ENCODE peak calls at places on chromosomes 5 and 9, in six cellular contexts. One of them, this sample, is unnamed.

GRCh38 chr9:90307177-90307833 is 335.3 kb downstream of the DIRAS2 start:
- DNase-seq in H1: no peak
- DNase-seq in psoas muscle: no peak
- DNase-seq in Peyer's patch: no peak
- DNase-seq in heart right ventricle: no peak
- DNase-seq in WERI-Rb-1: no peak
- DNase-seq in this sample: peak

GRCh38 chr5:69512740-69513260 is 20.2 kb downstream of the OCLN start:
- DNase-seq in H1: no peak
- DNase-seq in WERI-Rb-1: no peak
- DNase-seq in Peyer's patch: no peak
- DNase-seq in heart right ventricle: no peak
- DNase-seq in psoas muscle: no peak
- DNase-seq in this sample: no peak

GRCh38 chr9:109317979-109318671 is 2.7 kb downstream of the EPB41L4B start:
- DNase-seq in psoas muscle: no peak
- DNase-seq in WERI-Rb-1: no peak
- DNase-seq in H1: peak
- DNase-seq in Peyer's patch: no peak
- DNase-seq in heart right ventricle: no peak
- DNase-seq in this sample: no peak

GRCh38 chr9:116592926-116593325 is 94.2 kb upstream of the TRIM32 start:
- DNase-seq in heart right ventricle: no peak
- DNase-seq in psoas muscle: no peak
- DNase-seq in H1: no peak
- DNase-seq in Peyer's patch: no peak
- DNase-seq in WERI-Rb-1: no peak
- DNase-seq in this sample: no peak

GRCh38 chr9:105281926-105282325 is 37.5 kb downstream of the SLC44A1 start:
- DNase-seq in WERI-Rb-1: peak
- DNase-seq in Peyer's patch: no peak
- DNase-seq in H1: no peak
- DNase-seq in psoas muscle: no peak
- DNase-seq in heart right ventricle: no peak
- DNase-seq in this sample: no peak

GRCh38 chr9:114754574-114754973 is 51.3 kb downstream of the TNFSF15 start:
- DNase-seq in heart right ventricle: no peak
- DNase-seq in Peyer's patch: no peak
- DNase-seq in WERI-Rb-1: no peak
- DNase-seq in psoas muscle: no peak
- DNase-seq in H1: no peak
- DNase-seq in this sample: no peak

GRCh38 chr9:109766351-109766750 is 13.6 kb upstream of the PALM2AKAP2 start:
- DNase-seq in Peyer's patch: no peak
- DNase-seq in heart right ventricle: no peak
- DNase-seq in H1: no peak
- DNase-seq in WERI-Rb-1: no peak
- DNase-seq in psoas muscle: no peak
- DNase-seq in this sample: no peak

GRCh38 chr5:111394580-111394979 is 117.8 kb downstream of the STARD4 start:
- DNase-seq in psoas muscle: no peak
- DNase-seq in Peyer's patch: no peak
- DNase-seq in heart right ventricle: no peak
- DNase-seq in H1: no peak
- DNase-seq in WERI-Rb-1: no peak
- DNase-seq in this sample: no peak

GRCh38 chr5:15554542-15554941 is 54.6 kb downstream of the FBXL7 start:
- DNase-seq in heart right ventricle: no peak
- DNase-seq in H1: peak
- DNase-seq in Peyer's patch: no peak
- DNase-seq in WERI-Rb-1: no peak
- DNase-seq in psoas muscle: no peak
- DNase-seq in this sample: no peak

GRCh38 chr5:107858788-107859187 is 188.1 kb upstream of the EFNA5 start:
- DNase-seq in H1: no peak
- DNase-seq in Peyer's patch: no peak
- DNase-seq in heart right ventricle: no peak
- DNase-seq in psoas muscle: no peak
- DNase-seq in WERI-Rb-1: no peak
- DNase-seq in this sample: no peak

GRCh38 chr5:138990986-138991645 is 116.0 kb upstream of the LRRTM2 start:
- DNase-seq in heart right ventricle: no peak
- DNase-seq in H1: no peak
- DNase-seq in Peyer's patch: no peak
- DNase-seq in WERI-Rb-1: peak
- DNase-seq in psoas muscle: no peak
- DNase-seq in this sample: no peak

GRCh38 chr9:131270171-131271015 is 5.9 kb downstream of the FAM78A start:
- DNase-seq in psoas muscle: peak
- DNase-seq in H1: no peak
- DNase-seq in heart right ventricle: peak
- DNase-seq in WERI-Rb-1: no peak
- DNase-seq in Peyer's patch: peak
- DNase-seq in this sample: no peak

GRCh38 chr9:107395126-107395525 is 94.4 kb downstream of the KLF4 start:
- DNase-seq in heart right ventricle: no peak
- DNase-seq in Peyer's patch: no peak
- DNase-seq in WERI-Rb-1: no peak
- DNase-seq in psoas muscle: no peak
- DNase-seq in H1: no peak
- DNase-seq in this sample: no peak

GRCh38 chr9:132744881-132745761 is 74.9 kb downstream of the GTF3C4 start:
- DNase-seq in H1: no peak
- DNase-seq in Peyer's patch: no peak
- DNase-seq in WERI-Rb-1: peak
- DNase-seq in psoas muscle: no peak
- DNase-seq in heart right ventricle: no peak
- DNase-seq in this sample: peak

GRCh38 chr5:4628645-4629385 is 511.3 kb upstream of the ADAMTS16 start:
- DNase-seq in WERI-Rb-1: no peak
- DNase-seq in psoas muscle: no peak
- DNase-seq in H1: no peak
- DNase-seq in Peyer's patch: no peak
- DNase-seq in heart right ventricle: no peak
- DNase-seq in this sample: no peak

GRCh38 chr5:68480385-68480940 is 264.9 kb downstream of the PIK3R1 start:
- DNase-seq in H1: no peak
- DNase-seq in psoas muscle: no peak
- DNase-seq in heart right ventricle: no peak
- DNase-seq in WERI-Rb-1: no peak
- DNase-seq in Peyer's patch: no peak
- DNase-seq in this sample: no peak

GRCh38 chr9:110583237-110583636 is 3.7 kb upstream of the SVEP1 start:
- DNase-seq in psoas muscle: no peak
- DNase-seq in heart right ventricle: no peak
- DNase-seq in WERI-Rb-1: no peak
- DNase-seq in H1: no peak
- DNase-seq in Peyer's patch: no peak
- DNase-seq in this sample: no peak

GRCh38 chr5:152606739-152607138 is 201.7 kb upstream of the NMUR2 start:
- DNase-seq in psoas muscle: no peak
- DNase-seq in H1: no peak
- DNase-seq in heart right ventricle: no peak
- DNase-seq in Peyer's patch: no peak
- DNase-seq in WERI-Rb-1: no peak
- DNase-seq in this sample: no peak

GRCh38 chr5:152607393-152608165 is 202.5 kb upstream of the NMUR2 start:
- DNase-seq in Peyer's patch: no peak
- DNase-seq in heart right ventricle: no peak
- DNase-seq in WERI-Rb-1: no peak
- DNase-seq in psoas muscle: no peak
- DNase-seq in H1: no peak
- DNase-seq in this sample: no peak

DNA sequence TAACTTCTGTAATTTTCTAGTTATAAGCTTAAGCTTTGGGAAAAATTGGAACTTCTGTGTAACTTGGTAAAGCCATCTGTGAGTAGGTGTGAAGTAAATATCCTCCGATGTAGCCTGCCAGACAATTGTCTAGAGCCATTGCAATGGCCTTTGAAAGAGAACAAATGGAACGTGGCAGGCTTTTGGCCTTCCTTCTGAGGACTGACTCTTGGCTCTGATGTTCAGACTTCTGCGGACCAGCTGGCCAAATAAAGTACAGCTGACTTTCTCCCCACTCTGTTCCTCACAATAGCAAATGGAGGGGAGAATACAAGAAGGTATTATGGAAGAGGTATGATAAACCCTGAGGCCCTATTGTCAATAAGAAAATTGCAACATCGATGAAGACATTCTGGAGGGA is 203.4 kb upstream of the NMUR2 start:
- DNase-seq in Peyer's patch: no peak
- DNase-seq in WERI-Rb-1: no peak
- DNase-seq in psoas muscle: no peak
- DNase-seq in heart right ventricle: no peak
- DNase-seq in H1: no peak
- DNase-seq in this sample: no peak
- H3K4me3 ChIP-seq in Peyer's patch: no peak
- H3K4me3 ChIP-seq in WERI-Rb-1: no peak
- H3K4me3 ChIP-seq in psoas muscle: no peak
- H3K4me3 ChIP-seq in heart right ventricle: no peak
- H3K4me3 ChIP-seq in H1: no peak
- H3K4me3 ChIP-seq in this sample: no peak

GRCh38 chr5:150164640-150165039 is 1.9 kb upstream of the CDX1 start:
- DNase-seq in psoas muscle: peak
- DNase-seq in H1: no peak
- DNase-seq in heart right ventricle: no peak
- DNase-seq in WERI-Rb-1: no peak
- DNase-seq in Peyer's patch: peak
- DNase-seq in this sample: no peak
- H3K27ac ChIP-seq in psoas muscle: peak
- H3K27ac ChIP-seq in H1: no peak
- H3K27ac ChIP-seq in heart right ventricle: peak
- H3K27ac ChIP-seq in WERI-Rb-1: no peak
- H3K27ac ChIP-seq in Peyer's patch: peak
- H3K27ac ChIP-seq in this sample: no peak

GRCh38 chr5:54520438-54520846 is 2.9 kb downstream of the SNX18 start:
- DNase-seq in WERI-Rb-1: no peak
- DNase-seq in psoas muscle: no peak
- DNase-seq in heart right ventricle: peak
- DNase-seq in Peyer's patch: no peak
- DNase-seq in H1: no peak
- DNase-seq in this sample: no peak
- H3K4me3 ChIP-seq in WERI-Rb-1: peak
- H3K4me3 ChIP-seq in psoas muscle: peak
- H3K4me3 ChIP-seq in heart right ventricle: peak
- H3K4me3 ChIP-seq in Peyer's patch: peak
- H3K4me3 ChIP-seq in H1: peak
- H3K4me3 ChIP-seq in this sample: no peak

GRCh38 chr5:119355244-119355635 is 579 bp upstream of the TNFAIP8 start:
- DNase-seq in H1: peak
- DNase-seq in heart right ventricle: no peak
- DNase-seq in WERI-Rb-1: no peak
- DNase-seq in Peyer's patch: no peak
- DNase-seq in psoas muscle: no peak
- DNase-seq in this sample: peak
- H3K27ac ChIP-seq in H1: no peak
- H3K27ac ChIP-seq in heart right ventricle: no peak
- H3K27ac ChIP-seq in WERI-Rb-1: no peak
- H3K27ac ChIP-seq in Peyer's patch: no peak
- H3K27ac ChIP-seq in psoas muscle: no peak
- H3K27ac ChIP-seq in this sample: peak

DNA sequence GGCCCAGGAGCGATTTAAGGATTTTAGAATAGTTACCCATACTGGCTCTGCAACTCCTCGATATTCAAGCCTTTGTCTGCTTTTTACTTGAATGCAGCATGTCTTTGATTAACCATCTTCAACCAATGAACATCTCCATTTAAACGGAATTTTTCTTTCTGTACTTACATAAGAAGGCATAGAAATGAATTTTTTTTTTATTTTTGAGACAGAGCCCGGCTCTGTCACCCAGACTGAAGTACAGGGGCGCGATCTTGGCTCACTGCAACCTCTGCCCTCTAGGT is 825 bp upstream of the RIOK2 start:
- DNase-seq in WERI-Rb-1: no peak
- DNase-seq in psoas muscle: no peak
- DNase-seq in Peyer's patch: no peak
- DNase-seq in H1: no peak
- DNase-seq in heart right ventricle: no peak
- DNase-seq in this sample: no peak
- H3K4me3 ChIP-seq in WERI-Rb-1: peak
- H3K4me3 ChIP-seq in psoas muscle: peak
- H3K4me3 ChIP-seq in Peyer's patch: peak
- H3K4me3 ChIP-seq in H1: peak
- H3K4me3 ChIP-seq in heart right ventricle: peak
- H3K4me3 ChIP-seq in this sample: peak

GRCh38 chr5:140115186-140115500 is 1.2 kb downstream of the PURA start:
- DNase-seq in H1: no peak
- DNase-seq in Peyer's patch: no peak
- DNase-seq in heart right ventricle: no peak
- DNase-seq in psoas muscle: no peak
- DNase-seq in WERI-Rb-1: no peak
- DNase-seq in this sample: no peak
- H3K27ac ChIP-seq in H1: no peak
- H3K27ac ChIP-seq in Peyer's patch: peak
- H3K27ac ChIP-seq in heart right ventricle: peak
- H3K27ac ChIP-seq in psoas muscle: peak
- H3K27ac ChIP-seq in WERI-Rb-1: peak
- H3K27ac ChIP-seq in this sample: no peak

DNA sequence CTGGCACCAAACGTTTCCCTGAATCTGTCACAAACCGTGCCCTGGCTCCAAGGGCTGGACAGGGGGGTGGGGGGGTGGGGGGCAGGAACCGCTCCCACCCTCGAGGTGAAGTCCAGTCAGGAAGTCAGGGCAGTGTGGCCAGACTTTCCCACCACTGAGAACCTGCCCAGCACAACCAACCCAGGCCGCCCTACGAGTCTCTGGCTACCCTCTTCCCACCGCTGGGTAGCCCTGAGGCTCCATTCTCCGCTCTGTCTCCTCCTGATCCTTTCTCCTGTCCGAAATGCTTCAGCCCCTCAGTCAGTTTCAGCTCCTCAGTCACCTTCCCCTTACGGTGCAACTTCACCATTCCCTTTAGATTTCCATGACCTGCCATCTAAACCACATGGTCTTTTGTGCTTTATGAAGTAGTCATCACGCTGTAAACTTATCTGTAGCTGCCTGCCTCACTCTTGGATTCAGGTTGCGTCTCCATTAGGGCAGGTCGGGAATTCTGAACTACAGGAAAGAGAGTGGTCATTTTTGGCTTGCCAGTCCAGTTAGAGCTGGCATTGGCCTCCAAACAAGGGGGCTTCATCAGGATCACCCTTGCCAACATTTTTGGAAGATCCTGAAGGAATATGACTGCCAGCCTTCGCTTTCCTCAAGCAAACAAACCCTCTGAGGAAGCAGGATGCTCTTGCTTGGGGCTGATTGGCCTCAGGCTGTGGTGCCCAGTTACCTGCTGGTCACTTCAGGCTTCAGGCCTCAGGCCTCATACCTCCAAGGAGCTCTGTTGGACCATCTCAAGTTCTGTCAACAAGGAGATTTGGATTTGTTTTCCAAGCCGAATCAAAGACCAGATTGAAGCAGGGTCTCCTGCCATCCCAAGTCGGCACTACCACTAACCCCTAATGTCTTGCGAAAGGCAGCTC is 794 bp upstream of the DCAF12 start:
- DNase-seq in psoas muscle: no peak
- DNase-seq in Peyer's patch: no peak
- DNase-seq in heart right ventricle: no peak
- DNase-seq in H1: no peak
- DNase-seq in WERI-Rb-1: no peak
- DNase-seq in this sample: no peak
- H3K4me3 ChIP-seq in psoas muscle: peak
- H3K4me3 ChIP-seq in Peyer's patch: peak
- H3K4me3 ChIP-seq in heart right ventricle: peak
- H3K4me3 ChIP-seq in H1: peak
- H3K4me3 ChIP-seq in WERI-Rb-1: peak
- H3K4me3 ChIP-seq in this sample: peak